ENCODE peak calls at places on chromosome 22, in nine cellular contexts. One of them, this sample, is unnamed.

GRCh38 chr22:34416321-34416900 is 496.1 kb upstream of the LARGE1 start:
- DNase-seq in BE2C: no peak
- DNase-seq in NCI-H2029 treated with DMSO at 0.1 percent for 48 hours: peak; percentile 25
- DNase-seq in activated naive CD8-positive, alpha-beta T cell treated with anti-CD3 and anti-CD28 coated beads, Interleukin-2, amount 50 U/mL, for 24 hours: no peak
- DNase-seq in left kidney: peak; percentile 60
- DNase-seq in SJSA1: no peak
- DNase-seq in activated naive CD4-positive, alpha-beta T cell treated with anti-CD3 and anti-CD28 coated beads, Interleukin-2, amount 10 ng/mL, durations not matched to agents 7 days and 5 days: no peak
- DNase-seq in left cardiac atrium: no peak
- DNase-seq in AG20443: no peak
- DNase-seq in this sample: no peak

GRCh38 chr22:33129621-33130020 is 71.4 kb upstream of the SYN3 start:
- DNase-seq in NCI-H2029 treated with DMSO at 0.1 percent for 48 hours: no peak
- DNase-seq in left cardiac atrium: no peak
- DNase-seq in activated naive CD8-positive, alpha-beta T cell treated with anti-CD3 and anti-CD28 coated beads, Interleukin-2, amount 50 U/mL, for 24 hours: no peak
- DNase-seq in BE2C: no peak
- DNase-seq in SJSA1: no peak
- DNase-seq in activated naive CD4-positive, alpha-beta T cell treated with anti-CD3 and anti-CD28 coated beads, Interleukin-2, amount 10 ng/mL, durations not matched to agents 7 days and 5 days: no peak
- DNase-seq in AG20443: no peak
- DNase-seq in left kidney: no peak
- DNase-seq in this sample: no peak

GRCh38 chr22:45425101-45425500 is 11.6 kb downstream of the RIBC2 start:
- DNase-seq in BE2C: no peak
- DNase-seq in SJSA1: peak; percentile 73
- DNase-seq in left kidney: no peak
- DNase-seq in left cardiac atrium: no peak
- DNase-seq in NCI-H2029 treated with DMSO at 0.1 percent for 48 hours: no peak
- DNase-seq in activated naive CD4-positive, alpha-beta T cell treated with anti-CD3 and anti-CD28 coated beads, Interleukin-2, amount 10 ng/mL, durations not matched to agents 7 days and 5 days: no peak
- DNase-seq in activated naive CD8-positive, alpha-beta T cell treated with anti-CD3 and anti-CD28 coated beads, Interleukin-2, amount 50 U/mL, for 24 hours: no peak
- DNase-seq in AG20443: peak; percentile 68
- DNase-seq in this sample: peak; percentile 28

GRCh38 chr22:23763579-23764331 is 965 bp downstream of the C22orf15 start:
- DNase-seq in activated naive CD8-positive, alpha-beta T cell treated with anti-CD3 and anti-CD28 coated beads, Interleukin-2, amount 50 U/mL, for 24 hours: peak; percentile 75
- DNase-seq in SJSA1: no peak
- DNase-seq in BE2C: peak; percentile 47
- DNase-seq in left cardiac atrium: no peak
- DNase-seq in AG20443: no peak
- DNase-seq in NCI-H2029 treated with DMSO at 0.1 percent for 48 hours: no peak
- DNase-seq in left kidney: peak; percentile 81
- DNase-seq in activated naive CD4-positive, alpha-beta T cell treated with anti-CD3 and anti-CD28 coated beads, Interleukin-2, amount 10 ng/mL, durations not matched to agents 7 days and 5 days: peak; percentile 76
- DNase-seq in this sample: no peak

GRCh38 chr22:48187272-48187855 is 1424.9 kb downstream of the TBC1D22A start:
- DNase-seq in activated naive CD4-positive, alpha-beta T cell treated with anti-CD3 and anti-CD28 coated beads, Interleukin-2, amount 10 ng/mL, durations not matched to agents 7 days and 5 days: no peak
- DNase-seq in activated naive CD8-positive, alpha-beta T cell treated with anti-CD3 and anti-CD28 coated beads, Interleukin-2, amount 50 U/mL, for 24 hours: no peak
- DNase-seq in AG20443: no peak
- DNase-seq in left cardiac atrium: no peak
- DNase-seq in SJSA1: peak; percentile 35
- DNase-seq in NCI-H2029 treated with DMSO at 0.1 percent for 48 hours: no peak
- DNase-seq in BE2C: no peak
- DNase-seq in left kidney: peak; percentile 32
- DNase-seq in this sample: no peak

GRCh38 chr22:21982338-21982965 is at the start of gene TOP3B:
- DNase-seq in left cardiac atrium: peak; percentile 88
- DNase-seq in BE2C: peak; percentile 86
- DNase-seq in activated naive CD4-positive, alpha-beta T cell treated with anti-CD3 and anti-CD28 coated beads, Interleukin-2, amount 10 ng/mL, durations not matched to agents 7 days and 5 days: peak; percentile 86
- DNase-seq in left kidney: peak; percentile 89
- DNase-seq in activated naive CD8-positive, alpha-beta T cell treated with anti-CD3 and anti-CD28 coated beads, Interleukin-2, amount 50 U/mL, for 24 hours: peak; percentile 88
- DNase-seq in AG20443: peak; percentile 95
- DNase-seq in NCI-H2029 treated with DMSO at 0.1 percent for 48 hours: peak; percentile 19
- DNase-seq in SJSA1: peak; percentile 79
- DNase-seq in this sample: peak; percentile 83

GRCh38 chr22:28450109-28450508 is 229.5 kb downstream of the TTC28 start:
- DNase-seq in BE2C: no peak
- DNase-seq in left cardiac atrium: no peak
- DNase-seq in SJSA1: no peak
- DNase-seq in activated naive CD4-positive, alpha-beta T cell treated with anti-CD3 and anti-CD28 coated beads, Interleukin-2, amount 10 ng/mL, durations not matched to agents 7 days and 5 days: no peak
- DNase-seq in NCI-H2029 treated with DMSO at 0.1 percent for 48 hours: no peak
- DNase-seq in activated naive CD8-positive, alpha-beta T cell treated with anti-CD3 and anti-CD28 coated beads, Interleukin-2, amount 50 U/mL, for 24 hours: no peak
- DNase-seq in AG20443: peak; percentile 23
- DNase-seq in left kidney: no peak
- DNase-seq in this sample: no peak

GRCh38 chr22:48035897-48036296 is 1273.4 kb downstream of the TBC1D22A start:
- DNase-seq in SJSA1: no peak
- DNase-seq in BE2C: no peak
- DNase-seq in AG20443: no peak
- DNase-seq in activated naive CD8-positive, alpha-beta T cell treated with anti-CD3 and anti-CD28 coated beads, Interleukin-2, amount 50 U/mL, for 24 hours: no peak
- DNase-seq in left kidney: no peak
- DNase-seq in activated naive CD4-positive, alpha-beta T cell treated with anti-CD3 and anti-CD28 coated beads, Interleukin-2, amount 10 ng/mL, durations not matched to agents 7 days and 5 days: no peak
- DNase-seq in NCI-H2029 treated with DMSO at 0.1 percent for 48 hours: no peak
- DNase-seq in left cardiac atrium: no peak
- DNase-seq in this sample: no peak

GRCh38 chr22:37060801-37061610 is 9.5 kb downstream of the KCTD17 start:
- DNase-seq in BE2C: no peak
- DNase-seq in activated naive CD8-positive, alpha-beta T cell treated with anti-CD3 and anti-CD28 coated beads, Interleukin-2, amount 50 U/mL, for 24 hours: peak; percentile 71
- DNase-seq in left kidney: no peak
- DNase-seq in AG20443: no peak
- DNase-seq in activated naive CD4-positive, alpha-beta T cell treated with anti-CD3 and anti-CD28 coated beads, Interleukin-2, amount 10 ng/mL, durations not matched to agents 7 days and 5 days: peak; percentile 37
- DNase-seq in SJSA1: no peak
- DNase-seq in left cardiac atrium: no peak
- DNase-seq in NCI-H2029 treated with DMSO at 0.1 percent for 48 hours: no peak
- DNase-seq in this sample: no peak

This sample was measured in right atrium auricular region.